ENCODE peak calls at places on chromosome 6, in six cellular contexts. C is kidney, R is GM13976, Y is endothelial cell, G is nephron progenitor cell, B is AG10803. O is an unnamed sample.

GRCh38 chr6:30940361-30941001 is at the start of gene MUCL3:
- DNase-seq in C (no peak), B (no peak), G (no peak), Y (no peak), R (no peak), O (no peak)

GRCh38 chr6:113860165-113860955 is 3.2 kb downstream of the MARCKS start:
- DNase-seq in C (no peak), Y (peak), R (no peak), B (peak), G (peak), O (no peak)

GRCh38 chr6:155861821-155862220 is 406.2 kb upstream of the NOX3 start:
- DNase-seq in Y (no peak), B (no peak), C (no peak), R (no peak), G (no peak), O (no peak)

GRCh38 chr6:17585766-17586502 is 14.2 kb upstream of the FAM8A1 start:
- DNase-seq in Y (no peak), C (no peak), B (no peak), R (no peak), G (no peak), O (no peak)

GRCh38 chr6:139014945-139015344 is 13.6 kb upstream of the ABRACL start:
- DNase-seq in R (no peak), C (no peak), Y (no peak), B (no peak), G (no peak), O (no peak)

GRCh38 chr6:129393659-129394058 is 316.3 kb downstream of the ARHGAP18 start:
- DNase-seq in Y (no peak), R (no peak), C (no peak), G (no peak), B (no peak), O (no peak)

GRCh38 chr6:140537211-140537610 is 1162.8 kb upstream of the CITED2 start:
- DNase-seq in B (no peak), C (no peak), Y (no peak), G (no peak), R (no peak), O (no peak)

GRCh38 chr6:168326294-168327261 is 7.0 kb upstream of the DACT2 start:
- DNase-seq in R (no peak), B (no peak), Y (no peak), C (no peak), G (no peak), O (no peak)

GRCh38 chr6:42423244-42423643 is 28.5 kb downstream of the TRERF1 start:
- DNase-seq in C (no peak), Y (no peak), B (no peak), R (peak), G (no peak), O (no peak)

GRCh38 chr6:35052694-35053565 is 88.2 kb downstream of the TCP11 start:
- DNase-seq in C (no peak), G (no peak), R (peak), B (peak), Y (no peak), O (no peak)

GRCh38 chr6:166252601-166253000 is 55.6 kb downstream of the PRR18 start:
- DNase-seq in R (no peak), G (no peak), B (no peak), Y (no peak), C (no peak), O (no peak)

GRCh38 chr6:127966616-127967015 is 65.8 kb upstream of the THEMIS start:
- DNase-seq in C (no peak), G (no peak), R (no peak), Y (no peak), B (no peak), O (no peak)

GRCh38 chr6:41571066-41571780 is 25.0 kb downstream of the FOXP4 start:
- DNase-seq in Y (no peak), R (no peak), C (no peak), B (no peak), G (no peak), O (no peak)

GRCh38 chr6:10681795-10682194 is 12.6 kb downstream of the C6orf52 start:
- DNase-seq in G (no peak), Y (no peak), C (no peak), R (no peak), B (no peak), O (no peak)

GRCh38 chr6:170597278-170597677 is 12.8 kb upstream of the PDCD2 start:
- DNase-seq in R (no peak), B (no peak), G (no peak), Y (no peak), C (no peak), O (no peak)

GRCh38 chr6:152821525-152821924 is 70.9 kb downstream of the VIP start:
- DNase-seq in B (no peak), Y (no peak), C (no peak), R (no peak), G (no peak), O (no peak)

GRCh38 chr6:117498159-117498558 is 15.7 kb downstream of the DCBLD1 start:
- DNase-seq in G (no peak), C (no peak), R (no peak), B (peak), Y (no peak), O (no peak)

GRCh38 chr6:81814365-81815109 is 62.1 kb upstream of the TENT5A start:
- DNase-seq in R (no peak), C (no peak), Y (no peak), B (peak), G (no peak), O (no peak)

GRCh38 chr6:93721386-93722048 is 302.2 kb upstream of the EPHA7 start:
- DNase-seq in B (no peak), G (peak), Y (peak), C (no peak), R (no peak), O (no peak)

GRCh38 chr6:162478191-162478642 is 249.3 kb downstream of the PRKN start:
- DNase-seq in B (no peak), G (no peak), Y (no peak), R (no peak), C (no peak), O (no peak)

GRCh38 chr6:33082702-33083101 is 6.9 kb downstream of the HLA-DPB1 start:
- DNase-seq in C (no peak), Y (peak), B (peak), G (peak), R (no peak), O (no peak)

GRCh38 chr6:166862978-166863530 is 93.3 kb downstream of the RNASET2 start:
- DNase-seq in Y (no peak), C (no peak), G (no peak), B (no peak), R (no peak), O (no peak)

GRCh38 chr6:165845488-165845887 is 182.4 kb upstream of the PDE10A start:
- DNase-seq in Y (no peak), G (no peak), R (no peak), C (no peak), B (no peak), O (no peak)

GRCh38 chr6:17886891-17887290 is 100.5 kb downstream of the KIF13A start:
- DNase-seq in B (peak), C (no peak), Y (no peak), G (no peak), R (no peak), O (no peak)

GRCh38 chr6:6966127-6966526 is 141.6 kb upstream of the RREB1 start:
- DNase-seq in B (no peak), G (no peak), Y (no peak), R (no peak), C (no peak), O (no peak)

GRCh38 chr6:163252132-163252729 is 162.3 kb upstream of the QKI start:
- DNase-seq in C (no peak), Y (no peak), R (no peak), G (no peak), B (no peak), O (no peak)

GRCh38 chr6:43862925-43863324 is 92.9 kb downstream of the VEGFA start:
- DNase-seq in Y (no peak), G (no peak), B (no peak), R (no peak), C (no peak), O (no peak)

GRCh38 chr6:131997450-131998153 is 46.4 kb upstream of the CCN2 start:
- DNase-seq in G (no peak), B (no peak), C (no peak), Y (no peak), R (no peak), O (no peak)

GRCh38 chr6:34391023-34391485 is 1.4 kb downstream of the NUDT3 start:
- DNase-seq in R (no peak), C (no peak), B (peak), G (peak), Y (no peak), O (no peak)

GRCh38 chr6:17871169-17871479 is 116.3 kb downstream of the KIF13A start:
- DNase-seq in R (no peak), G (no peak), C (no peak), Y (no peak), B (no peak), O (no peak)

GRCh38 chr6:53986165-53986720 is 125.0 kb upstream of the MLIP start:
- DNase-seq in Y (peak), R (peak), C (no peak), G (peak), B (peak), O (no peak)

GRCh38 chr6:4603856-4604369 is 172.3 kb upstream of the CDYL start:
- DNase-seq in B (peak), Y (no peak), G (no peak), R (no peak), C (no peak), O (no peak)

GRCh38 chr6:131173680-131174079 is 38.4 kb downstream of the AKAP7 start:
- DNase-seq in B (peak), Y (no peak), G (no peak), R (no peak), C (no peak), O (no peak)

GRCh38 chr6:25054469-25054868 is 118.7 kb upstream of the RIPOR2 start:
- DNase-seq in B (peak), C (no peak), R (no peak), Y (no peak), G (no peak), O (no peak)

GRCh38 chr6:113820751-113821150 is 36.4 kb upstream of the MARCKS start:
- DNase-seq in G (no peak), Y (no peak), R (no peak), B (no peak), C (no peak), O (no peak)

GRCh38 chr6:166556871-166557322 is 29.6 kb downstream of the RAMACL start:
- DNase-seq in C (peak), B (peak), G (no peak), Y (no peak), R (no peak), O (no peak)

GRCh38 chr6:112145080-112145573 is 57.7 kb downstream of the FAM229B start:
- DNase-seq in B (no peak), Y (no peak), R (no peak), G (no peak), C (no peak), O (no peak)
- TF ChIP-seq CTCF in B (no peak), Y (no peak), R (no peak), G (no peak), C (no peak), O (no peak)

GRCh38 chr6:80145921-80146320 is 39.5 kb downstream of the BCKDHB start:
- DNase-seq in C (no peak), Y (no peak), R (no peak), G (no peak), B (no peak), O (no peak)

GRCh38 chr6:80144753-80145152 is 38.3 kb downstream of the BCKDHB start:
- DNase-seq in Y (no peak), R (no peak), C (no peak), G (no peak), B (no peak), O (no peak)

GRCh38 chr6:80145509-80145908 is 39.0 kb downstream of the BCKDHB start:
- DNase-seq in G (no peak), R (no peak), C (no peak), Y (no peak), B (no peak), O (no peak)

GRCh38 chr6:80142586-80142985 is 36.1 kb downstream of the BCKDHB start:
- DNase-seq in Y (no peak), B (peak), C (no peak), G (no peak), R (no peak), O (no peak)

DNA sequence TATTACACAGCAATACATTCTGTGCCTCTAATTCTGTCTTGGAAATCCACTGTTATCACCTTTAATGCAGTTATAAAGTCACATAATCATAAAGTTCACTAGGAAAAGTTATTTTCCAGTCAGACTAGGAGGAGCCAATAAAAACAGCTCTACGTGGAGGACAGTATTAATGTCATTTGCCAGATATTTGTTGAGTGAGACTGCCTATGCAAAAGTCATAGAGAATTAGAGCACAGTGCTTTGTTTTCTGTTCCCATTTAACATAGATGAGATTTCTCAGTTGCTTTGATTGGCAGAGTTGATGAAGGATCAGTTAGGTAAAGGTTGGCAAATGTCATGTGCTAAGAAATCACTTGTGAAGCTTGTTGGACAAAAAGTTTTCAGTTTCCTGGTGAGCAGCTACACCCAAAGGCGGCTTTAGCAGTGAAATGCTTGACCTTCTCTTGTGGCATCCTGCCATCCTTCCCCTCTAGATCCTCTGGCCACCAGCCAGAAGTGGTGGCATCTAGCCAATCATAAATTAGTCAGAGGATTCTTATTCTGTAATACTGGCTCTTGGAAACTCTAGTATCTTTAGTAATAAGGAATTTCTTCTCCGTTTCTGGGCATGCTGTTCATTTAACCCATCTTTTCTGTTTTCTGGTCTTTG is 37.0 kb downstream of the BCKDHB start:
- DNase-seq in R (no peak), G (no peak), B (peak), Y (no peak), C (peak), O (no peak)
- TF ChIP-seq CTCF in R (no peak), G (no peak), B (no peak), Y (no peak), C (no peak), O (peak)

GRCh38 chr6:12957321-12958051 is 240.9 kb downstream of the PHACTR1 start:
- DNase-seq in C (peak), G (peak), Y (peak), B (peak), R (peak), O (no peak)
- TF ChIP-seq CTCF in C (peak), G (no peak), Y (no peak), B (peak), R (no peak), O (peak)

GRCh38 chr6:109239192-109239917 is 142.9 kb downstream of the CD164 start:
- DNase-seq in C (no peak), B (no peak), R (no peak), G (no peak), Y (no peak), O (no peak)
- TF ChIP-seq CTCF in C (no peak), B (no peak), R (no peak), G (no peak), Y (no peak), O (no peak)

O was measured in chondrocyte.